ENCODE peak calls at places on chromosomes 13 and 19, in ten cellular contexts. R, N, T, I, Q, W, V, L, M and X are unnamed samples.

GRCh38 chr19:18153555-18154134 is 682 bp downstream of the PIK3R2 start:
- DNase-seq in R (no peak), N (no peak), T (no peak), I (peak; percentile 41), Q (no peak), W (no peak), V (no peak), L (peak; percentile 40), M (no peak), X (no peak)

GRCh38 chr13:27341616-27342015 is 71.0 kb downstream of the RASL11A start:
- DNase-seq in R (no peak), N (no peak), T (no peak), I (no peak), Q (no peak), W (no peak), V (no peak), L (no peak), M (peak; percentile 20), X (no peak)

GRCh38 chr13:52695856-52696255 is 43.2 kb downstream of the SUGT1 start:
- DNase-seq in R (no peak), N (no peak), T (peak; percentile 7), I (peak; percentile 5), Q (no peak), W (peak; percentile 30), V (no peak), L (no peak), M (no peak), X (no peak)

GRCh38 chr19:50657672-50658437 is 8.6 kb downstream of the C19orf81 start:
- DNase-seq in R (peak; percentile 88), N (peak; percentile 94), T (peak; percentile 91), I (peak; percentile 91), Q (peak; percentile 90), W (peak; percentile 94), V (peak; percentile 74), L (peak; percentile 82), M (peak; percentile 99), X (peak; percentile 90)

GRCh38 chr13:79482271-79482970 is 1.5 kb downstream of the NDFIP2 start:
- DNase-seq in R (no peak), N (no peak), T (no peak), I (no peak), Q (no peak), W (peak; percentile 57), V (no peak), L (no peak), M (no peak), X (no peak)

GRCh38 chr13:101916108-101916757 is 463.8 kb downstream of the ITGBL1 start:
- DNase-seq in R (peak; percentile 61), N (no peak), T (no peak), I (no peak), Q (peak; percentile 73), W (no peak), V (no peak), L (peak; percentile 17), M (peak; percentile 1), X (no peak)

GRCh38 chr13:98405107-98405571 is 171.8 kb downstream of the STK24 start:
- DNase-seq in R (peak; percentile 70), N (no peak), T (no peak), I (no peak), Q (no peak), W (peak; percentile 32), V (no peak), L (no peak), M (no peak), X (no peak)

GRCh38 chr13:112637017-112637801 is 49.3 kb upstream of the TUBGCP3 start:
- DNase-seq in R (peak; percentile 50), N (no peak), T (no peak), I (no peak), Q (peak; percentile 37), W (no peak), V (no peak), L (no peak), M (no peak), X (no peak)

GRCh38 chr13:110361365-110361911 is 54.4 kb downstream of the COL4A2 start:
- DNase-seq in R (no peak), N (no peak), T (no peak), I (no peak), Q (no peak), W (peak; percentile 98), V (no peak), L (peak; percentile 66), M (no peak), X (peak; percentile 90)

GRCh38 chr13:20676213-20676612 is 27.3 kb upstream of the IL17D start:
- DNase-seq in R (no peak), N (no peak), T (no peak), I (no peak), Q (no peak), W (no peak), V (no peak), L (no peak), M (no peak), X (no peak)

GRCh38 chr19:39951686-39952085 is 17.3 kb upstream of the FCGBP start:
- DNase-seq in R (no peak), N (no peak), T (no peak), I (peak; percentile 25), Q (no peak), W (peak; percentile 25), V (peak; percentile 22), L (no peak), M (no peak), X (peak; percentile 24)

GRCh38 chr19:15283141-15283885 is 49.0 kb downstream of the BRD4 start:
- DNase-seq in R (no peak), N (no peak), T (peak; percentile 20), I (peak; percentile 40), Q (no peak), W (peak; percentile 83), V (no peak), L (peak; percentile 82), M (no peak), X (peak; percentile 77)

GRCh38 chr19:10091892-10092641 is 6.0 kb downstream of the SHFL start:
- DNase-seq in R (no peak), N (no peak), T (no peak), I (no peak), Q (peak; percentile 48), W (no peak), V (no peak), L (no peak), M (no peak), X (no peak)

GRCh38 chr13:80437212-80437611 is 96.3 kb upstream of the SPRY2 start:
- DNase-seq in R (no peak), N (no peak), T (no peak), I (no peak), Q (no peak), W (no peak), V (no peak), L (no peak), M (no peak), X (no peak)

GRCh38 chr19:34345934-34346333 is 19.1 kb upstream of the GPI start:
- DNase-seq in R (peak; percentile 89), N (peak; percentile 70), T (peak; percentile 47), I (peak; percentile 86), Q (no peak), W (peak; percentile 70), V (peak; percentile 69), L (peak; percentile 63), M (peak; percentile 54), X (no peak)

GRCh38 chr13:77565635-77566034 is 30.1 kb downstream of the SCEL start:
- DNase-seq in R (peak; percentile 29), N (no peak), T (no peak), I (no peak), Q (no peak), W (peak; percentile 59), V (no peak), L (no peak), M (peak; percentile 13), X (no peak)

GRCh38 chr19:44672226-44672625 is 944 bp downstream of the CEACAM19 start:
- DNase-seq in R (no peak), N (no peak), T (no peak), I (no peak), Q (peak; percentile 2), W (no peak), V (no peak), L (no peak), M (no peak), X (no peak)

GRCh38 chr13:111547726-111548273 is 227.4 kb downstream of the TEX29 start:
- DNase-seq in R (no peak), N (no peak), T (no peak), I (no peak), Q (no peak), W (no peak), V (no peak), L (no peak), M (no peak), X (no peak)

GRCh38 chr13:107348471-107348870 is 780.5 kb upstream of the ARGLU1 start:
- DNase-seq in R (no peak), N (no peak), T (no peak), I (no peak), Q (no peak), W (no peak), V (no peak), L (no peak), M (peak; percentile 25), X (no peak)

GRCh38 chr19:39078436-39079200 is 5.5 kb upstream of the ACP7 start:
- DNase-seq in R (no peak), N (peak; percentile 47), T (no peak), I (no peak), Q (no peak), W (peak; percentile 99), V (no peak), L (no peak), M (peak; percentile 95), X (no peak)

GRCh38 chr13:34208326-34208725 is 390.4 kb downstream of the RFC3 start:
- DNase-seq in R (no peak), N (no peak), T (no peak), I (no peak), Q (no peak), W (peak; percentile 51), V (no peak), L (no peak), M (no peak), X (no peak)

GRCh38 chr19:10946964-10947657 is 13.7 kb upstream of the SMARCA4 start:
- DNase-seq in R (no peak), N (no peak), T (no peak), I (no peak), Q (no peak), W (peak; percentile 49), V (no peak), L (no peak), M (peak; percentile 68), X (no peak)

GRCh38 chr13:101795025-101795424 is 342.6 kb downstream of the ITGBL1 start:
- DNase-seq in R (no peak), N (no peak), T (no peak), I (no peak), Q (no peak), W (peak; percentile 19), V (no peak), L (no peak), M (no peak), X (no peak)

GRCh38 chr13:24493356-24493755 is 19.2 kb downstream of the PARP4 start:
- DNase-seq in R (no peak), N (no peak), T (no peak), I (no peak), Q (no peak), W (no peak), V (no peak), L (no peak), M (no peak), X (no peak)

GRCh38 chr13:24624363-24624762 is 55.8 kb upstream of the ATP12A start:
- DNase-seq in R (no peak), N (no peak), T (no peak), I (no peak), Q (no peak), W (no peak), V (no peak), L (no peak), M (no peak), X (no peak)

GRCh38 chr19:13953021-13953531 is 767 bp downstream of the DCAF15 start:
- DNase-seq in R (peak; percentile 60), N (no peak), T (no peak), I (peak; percentile 15), Q (no peak), W (peak; percentile 57), V (peak; percentile 36), L (no peak), M (peak; percentile 49), X (peak; percentile 66)